ENCODE peak calls at places on chromosomes 1 and 21, in seven cellular contexts. B, X, E, Z, S, L and V are unnamed samples.

GRCh38 chr1:31372961-31373896 is at the start of gene FABP3:
- DNase-seq in B (peak), X (peak), E (no peak), Z (no peak), S (no peak), L (peak), V (peak)

GRCh38 chr1:201468844-201469644 is at the start of gene PHLDA3:
- DNase-seq in B (peak), X (peak), E (no peak), Z (no peak), S (peak), L (peak), V (peak)

GRCh38 chr1:202249846-202250245 is 56.2 kb downstream of the LGR6 start:
- DNase-seq in B (no peak), X (no peak), E (no peak), Z (peak), S (no peak), L (peak), V (peak)

GRCh38 chr1:161379071-161379470 is 11.4 kb upstream of the CFAP126 start:
- DNase-seq in B (no peak), X (no peak), E (no peak), Z (no peak), S (no peak), L (peak), V (no peak)

GRCh38 chr1:169949139-169949538 is 55.4 kb upstream of the SCYL3 start:
- DNase-seq in B (no peak), X (no peak), E (no peak), Z (no peak), S (no peak), L (peak), V (no peak)

GRCh38 chr21:19507682-19508260 is 1104.2 kb upstream of the TMPRSS15 start:
- DNase-seq in B (peak), X (no peak), E (no peak), Z (no peak), S (no peak), L (no peak), V (no peak)

GRCh38 chr21:34715518-34715917 is 46.7 kb downstream of the CLIC6 start:
- DNase-seq in B (no peak), X (no peak), E (no peak), Z (no peak), S (no peak), L (no peak), V (no peak)

GRCh38 chr1:42953182-42954180 is 5.2 kb downstream of the SLC2A1 start:
- DNase-seq in B (no peak), X (no peak), E (no peak), Z (no peak), S (no peak), L (no peak), V (no peak)

GRCh38 chr1:5752715-5753330 is 239.4 kb downstream of the NPHP4 start:
- DNase-seq in B (no peak), X (no peak), E (no peak), Z (no peak), S (no peak), L (no peak), V (no peak)

GRCh38 chr1:178267646-178268094 is 173.8 kb downstream of the RASAL2 start:
- DNase-seq in B (peak), X (no peak), E (no peak), Z (peak), S (no peak), L (peak), V (no peak)